ENCODE peak calls at places on chromosome 19, in ten cellular contexts. H is breast epithelium, X is spleen, F is testis, C is uterus, W is tibial nerve, O is ovary, R is heart left ventricle, L is HCT116, J is A549. M is an unnamed sample.

GRCh38 chr19:15072930-15073647 is 8.9 kb upstream of the OR1I1 start:
- DNase-seq in H (peak), X (no peak), F (no peak), C (no peak), W (no peak), O (no peak), R (no peak), L (no peak), J (no peak), M (no peak)

GRCh38 chr19:31674503-31675186 is 325.4 kb upstream of the TSHZ3 start:
- DNase-seq in H (no peak), X (no peak), F (no peak), C (no peak), W (no peak), O (no peak), R (no peak), L (no peak), J (no peak), M (no peak)

GRCh38 chr19:2540646-2541454 is 64.9 kb downstream of the GADD45B start:
- DNase-seq in H (peak), X (peak), F (peak), C (peak), W (peak), O (peak), R (peak), L (peak), J (peak), M (peak)

GRCh38 chr19:13986348-13986904 is 19.7 kb downstream of the RFX1 start:
- DNase-seq in H (peak), X (peak), F (peak), C (peak), W (peak), O (peak), R (peak), L (no peak), J (no peak), M (peak)

GRCh38 chr19:41299046-41299754 is 10.8 kb upstream of the CCDC97 start:
- DNase-seq in H (peak), X (no peak), F (peak), C (no peak), W (peak), O (no peak), R (no peak), L (no peak), J (no peak), M (no peak)

GRCh38 chr19:43354305-43354627 is 780 bp downstream of the CD177 start:
- DNase-seq in H (no peak), X (no peak), F (peak), C (no peak), W (no peak), O (no peak), R (no peak), L (no peak), J (no peak), M (no peak)

GRCh38 chr19:3692141-3693029 is 7.9 kb downstream of the PIP5K1C start:
- DNase-seq in H (no peak), X (no peak), F (no peak), C (no peak), W (no peak), O (no peak), R (no peak), L (no peak), J (no peak), M (no peak)

GRCh38 chr19:17001603-17002183 is 24.9 kb downstream of the CPAMD8 start:
- DNase-seq in H (no peak), X (peak), F (no peak), C (no peak), W (no peak), O (no peak), R (peak), L (no peak), J (no peak), M (no peak)

GRCh38 chr19:35388277-35389054 is 17.6 kb downstream of the GPR42 start:
- DNase-seq in H (no peak), X (no peak), F (no peak), C (no peak), W (no peak), O (no peak), R (no peak), L (no peak), J (no peak), M (no peak)

GRCh38 chr19:46648961-46649960 is 11.7 kb downstream of the DACT3 start:
- DNase-seq in H (no peak), X (no peak), F (no peak), C (no peak), W (no peak), O (no peak), R (no peak), L (no peak), J (no peak), M (no peak)

GRCh38 chr19:49213791-49214190 is 56.2 kb downstream of the TRPM4 start:
- DNase-seq in H (no peak), X (peak), F (peak), C (no peak), W (no peak), O (no peak), R (no peak), L (no peak), J (no peak), M (no peak)

GRCh38 chr19:5058456-5059190 is 89.7 kb downstream of the KDM4B start:
- DNase-seq in H (no peak), X (no peak), F (no peak), C (no peak), W (no peak), O (no peak), R (no peak), L (no peak), J (no peak), M (no peak)

GRCh38 chr19:39768334-39768733 is 10.3 kb upstream of the LEUTX start:
- DNase-seq in H (no peak), X (no peak), F (no peak), C (no peak), W (no peak), O (no peak), R (no peak), L (no peak), J (no peak), M (no peak)

GRCh38 chr19:4077800-4078683 is 11.3 kb upstream of the ZBTB7A start:
- DNase-seq in H (peak), X (peak), F (peak), C (peak), W (peak), O (peak), R (peak), L (no peak), J (no peak), M (peak)

GRCh38 chr19:16168465-16169081 is 4.8 kb downstream of the CIB3 start:
- DNase-seq in H (no peak), X (no peak), F (no peak), C (no peak), W (no peak), O (no peak), R (no peak), L (no peak), J (no peak), M (no peak)

GRCh38 chr19:33819875-33820781 is 23.5 kb downstream of the KCTD15 start:
- DNase-seq in H (peak), X (peak), F (peak), C (peak), W (peak), O (peak), R (peak), L (no peak), J (peak), M (peak)

GRCh38 chr19:16726916-16727315 is 7.3 kb downstream of the NWD1 start:
- DNase-seq in H (no peak), X (no peak), F (no peak), C (no peak), W (no peak), O (no peak), R (no peak), L (no peak), J (no peak), M (no peak)

GRCh38 chr19:35395762-35396199 is 24.9 kb downstream of the GPR42 start:
- DNase-seq in H (no peak), X (no peak), F (no peak), C (no peak), W (no peak), O (peak), R (no peak), L (no peak), J (no peak), M (no peak)

GRCh38 chr19:17775245-17775927 is 19.6 kb upstream of the B3GNT3 start:
- DNase-seq in H (no peak), X (no peak), F (peak), C (no peak), W (no peak), O (no peak), R (no peak), L (no peak), J (no peak), M (no peak)

GRCh38 chr19:47713046-47714021 is at the start of gene EHD2:
- DNase-seq in H (peak), X (peak), F (peak), C (peak), W (peak), O (peak), R (peak), L (no peak), J (peak), M (peak)

GRCh38 chr19:28737526-28737925 is 475.4 kb downstream of the UQCRFS1 start:
- DNase-seq in H (no peak), X (no peak), F (no peak), C (no peak), W (no peak), O (peak), R (no peak), L (no peak), J (no peak), M (no peak)

GRCh38 chr19:10566658-10567410 is 1.0 kb upstream of the KRI1 start:
- DNase-seq in H (no peak), X (peak), F (no peak), C (no peak), W (no peak), O (peak), R (no peak), L (no peak), J (no peak), M (no peak)

GRCh38 chr19:35592226-35592625 is 6.3 kb downstream of the PMIS2 start:
- DNase-seq in H (no peak), X (no peak), F (peak), C (no peak), W (no peak), O (no peak), R (no peak), L (peak), J (peak), M (no peak)

GRCh38 chr19:5967994-5968430 is 9.9 kb downstream of the RANBP3 start:
- DNase-seq in H (peak), X (peak), F (peak), C (no peak), W (peak), O (peak), R (peak), L (peak), J (peak), M (no peak)

GRCh38 chr19:35856546-35857149 is at the start of gene KIRREL2:
- DNase-seq in H (no peak), X (peak), F (no peak), C (no peak), W (no peak), O (no peak), R (no peak), L (no peak), J (peak), M (no peak)

GRCh38 chr19:50607874-50608785 is 31.6 kb downstream of the SYT3 start:
- DNase-seq in H (peak), X (peak), F (peak), C (peak), W (no peak), O (no peak), R (peak), L (peak), J (peak), M (peak)

GRCh38 chr19:19372656-19373416 is 32.6 kb upstream of the GATAD2A start:
- DNase-seq in H (no peak), X (peak), F (peak), C (no peak), W (no peak), O (no peak), R (peak), L (peak), J (peak), M (peak)
- TF ChIP-seq POLR2A in H (no peak), X (peak), F (no peak), C (peak), W (no peak), O (no peak), R (no peak), L (no peak), J (no peak), M (peak)

DNA sequence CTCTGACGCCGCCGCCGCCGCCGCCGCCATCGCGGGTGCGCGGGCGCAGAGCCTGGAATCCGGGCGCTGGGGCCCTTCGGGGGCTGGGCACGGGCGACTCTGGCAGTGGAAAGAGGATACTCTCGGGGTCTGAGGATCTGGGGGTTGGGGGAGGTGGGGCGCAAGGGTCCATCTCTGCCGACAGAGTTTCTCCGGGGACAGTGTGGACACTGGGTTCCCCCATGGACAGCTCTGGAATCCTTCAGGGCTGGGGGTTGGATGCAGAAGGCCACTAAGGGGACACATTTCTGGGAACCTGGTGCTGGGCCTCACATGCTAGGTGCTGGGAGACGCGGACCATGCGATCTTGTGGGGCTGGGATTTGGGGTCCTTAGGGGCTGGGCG is 2.3 kb downstream of the TGFBR3L start:
- DNase-seq in H (no peak), X (no peak), F (no peak), C (no peak), W (no peak), O (no peak), R (no peak), L (no peak), J (no peak), M (peak)
- H3K27ac ChIP-seq in H (no peak), X (no peak), F (no peak), C (peak), W (no peak), O (no peak), R (peak), L (peak), J (peak), M (no peak)

GRCh38 chr19:12800344-12800732 is 1.3 kb downstream of the PRDX2 start:
- DNase-seq in H (no peak), X (no peak), F (no peak), C (no peak), W (no peak), O (no peak), R (no peak), L (no peak), J (no peak), M (no peak)

GRCh38 chr19:12799723-12800343 is 1.8 kb downstream of the PRDX2 start:
- DNase-seq in H (no peak), X (no peak), F (no peak), C (no peak), W (no peak), O (no peak), R (no peak), L (no peak), J (no peak), M (peak)

GRCh38 chr19:12800873-12801465 is 631 bp downstream of the PRDX2 start:
- DNase-seq in H (no peak), X (peak), F (peak), C (no peak), W (no peak), O (peak), R (peak), L (no peak), J (no peak), M (no peak)

GRCh38 chr19:12802267-12803106 is 618 bp downstream of the THSD8 start:
- DNase-seq in H (no peak), X (no peak), F (no peak), C (no peak), W (no peak), O (peak), R (no peak), L (no peak), J (no peak), M (peak)

GRCh38 chr19:12801466-12802266 is at the start of the genes PRDX2 and THSD8:
- DNase-seq in H (no peak), X (peak), F (peak), C (peak), W (no peak), O (peak), R (peak), L (no peak), J (no peak), M (peak)
- TF ChIP-seq POLR2A in H (peak), X (peak), F (peak), C (peak), W (peak), O (peak), R (peak), L (peak), J (no peak), M (peak)

DNA sequence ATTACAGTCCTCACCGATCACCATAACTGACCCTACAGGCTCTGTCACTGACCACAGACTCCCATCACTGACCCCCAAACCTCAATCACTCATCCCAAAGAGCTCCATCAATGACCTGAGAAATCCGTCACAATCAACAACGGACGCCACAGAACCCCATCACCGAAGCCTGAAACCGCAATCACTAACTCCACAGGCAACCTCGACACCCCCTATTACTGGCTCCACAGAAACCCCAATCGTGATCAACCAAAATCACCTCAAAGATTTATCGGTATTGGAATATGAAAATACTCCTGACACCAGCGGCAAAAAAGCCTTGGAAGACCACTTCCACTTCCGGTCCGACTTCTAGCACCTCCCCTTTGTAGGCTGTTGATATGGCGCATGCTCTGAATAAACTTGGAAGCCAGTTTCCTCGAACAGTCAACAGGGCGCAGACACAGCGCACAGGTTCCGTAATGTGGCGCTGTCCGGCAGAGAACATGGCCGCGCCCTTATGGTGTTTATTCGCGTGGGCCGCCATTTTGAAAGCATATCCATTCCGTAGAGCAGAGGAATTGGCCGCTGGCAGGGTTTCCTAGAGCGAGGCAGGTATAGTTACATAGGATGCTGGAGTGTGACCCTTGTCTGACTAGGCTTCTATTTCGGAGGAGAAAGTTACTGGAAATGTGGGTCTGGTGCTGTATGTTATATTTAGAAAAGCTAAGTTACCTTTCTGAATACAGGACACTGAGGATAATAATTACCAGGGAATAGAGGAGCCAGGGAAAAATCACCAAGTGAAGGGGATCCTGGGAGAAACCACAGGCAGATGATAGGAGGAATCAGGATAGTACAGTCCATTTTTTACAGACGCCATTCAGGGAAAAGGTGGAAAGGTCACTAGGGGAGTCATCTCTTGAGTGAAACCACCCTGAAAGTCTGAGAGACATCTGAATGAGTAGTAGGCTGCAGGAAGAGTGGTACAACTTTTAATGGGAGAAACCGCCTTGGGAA is at the start of gene ZNF585A:
- DNase-seq in H (peak), X (peak), F (peak), C (peak), W (peak), O (peak), R (peak), L (peak), J (peak), M (peak)
- H3K27ac ChIP-seq in H (peak), X (peak), F (peak), C (peak), W (peak), O (peak), R (peak), L (no peak), J (peak), M (no peak)

GRCh38 chr19:593505-593904 is 3.8 kb downstream of the HCN2 start:
- DNase-seq in H (no peak), X (no peak), F (no peak), C (no peak), W (no peak), O (no peak), R (no peak), L (no peak), J (no peak), M (no peak)
- TF ChIP-seq POLR2A in H (no peak), X (no peak), F (no peak), C (no peak), W (no peak), O (no peak), R (no peak), L (no peak), J (no peak), M (no peak)

GRCh38 chr19:45264781-45265317 is 13.8 kb downstream of the MARK4 start:
- DNase-seq in H (no peak), X (no peak), F (no peak), C (no peak), W (no peak), O (no peak), R (no peak), L (no peak), J (no peak), M (no peak)
- H3K27ac ChIP-seq in H (no peak), X (no peak), F (no peak), C (no peak), W (no peak), O (no peak), R (no peak), L (no peak), J (no peak), M (no peak)

DNA sequence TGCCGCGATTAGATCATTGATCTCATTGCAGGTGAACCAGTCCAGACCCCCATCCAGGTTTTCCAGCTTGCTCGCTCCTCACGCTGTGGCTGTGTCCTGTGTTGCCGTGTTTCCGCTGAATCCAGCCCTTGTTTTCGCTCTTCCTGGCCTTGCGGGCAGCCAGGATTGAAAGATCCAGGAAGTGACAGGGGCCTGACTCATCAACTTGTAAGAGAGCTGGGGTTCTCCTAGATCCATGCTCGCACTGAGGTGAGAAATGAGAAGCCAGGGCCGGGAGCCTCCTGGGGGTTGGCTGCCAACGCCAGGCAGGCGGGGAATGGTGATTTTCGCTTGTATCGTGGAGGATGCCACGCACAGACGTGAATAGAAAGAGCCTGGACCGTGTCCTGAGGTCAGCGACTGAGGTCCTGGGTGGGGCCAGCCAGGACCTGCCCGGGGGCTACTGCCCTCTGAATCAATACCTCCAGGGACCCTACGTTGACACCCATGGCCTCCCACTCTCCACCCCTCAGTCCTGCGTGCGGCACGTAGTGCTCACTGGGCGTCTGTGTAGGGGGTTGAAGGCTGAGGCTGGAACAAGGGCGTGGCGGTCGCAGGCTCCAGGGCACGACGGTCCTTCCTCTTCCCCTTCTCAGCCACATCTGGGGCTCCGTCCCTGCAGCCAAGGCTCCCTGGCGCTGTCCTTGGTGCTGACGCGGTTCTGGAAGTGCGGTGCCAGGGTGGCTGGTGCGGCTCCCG is 7.3 kb upstream of the PTPRH start:
- DNase-seq in H (peak), X (peak), F (peak), C (peak), W (peak), O (peak), R (peak), L (peak), J (peak), M (peak)
- TF ChIP-seq POLR2A in H (no peak), X (no peak), F (no peak), C (no peak), W (no peak), O (no peak), R (no peak), L (peak), J (peak), M (peak)

M was measured in right lobe of liver.